ENCODE peak calls at places on chromosomes 1 and 21, in seven cellular contexts. S, C, Q, L, R, H and P are unnamed samples.
A peak's percentile ranks its signal among the peaks of the same experiment; 100 is the strongest.

GRCh38 chr1:188489336-188490112 is 1660.8 kb downstream of the PLA2G4A start:
- DNase-seq in R (no peak), H (no peak), C (no peak), Q (no peak), S (no peak), L (no peak), P (no peak)

GRCh38 chr1:66090863-66091457 is 298.3 kb downstream of the PDE4B start:
- DNase-seq in C (no peak), L (no peak), H (no peak), S (no peak), R (no peak), Q (no peak), P (peak; percentile 64)

GRCh38 chr1:85692730-85693314 is 15.4 kb downstream of the ZNHIT6 start:
- DNase-seq in C (no peak), H (no peak), S (no peak), R (no peak), Q (no peak), L (no peak), P (no peak)

GRCh38 chr1:74399249-74399648 is 113.2 kb downstream of the LRRC53 start:
- DNase-seq in Q (no peak), H (no peak), R (no peak), S (no peak), C (no peak), L (no peak), P (no peak)

GRCh38 chr1:172536256-172536655 is 3.3 kb downstream of the SUCO start:
- DNase-seq in R (no peak), Q (no peak), H (no peak), L (no peak), S (no peak), C (no peak), P (no peak)

GRCh38 chr1:227899820-227900449 is 47.8 kb downstream of the WNT9A start:
- DNase-seq in Q (peak; percentile 2), R (peak; percentile 12), C (no peak), H (no peak), L (peak; percentile 18), S (no peak), P (no peak)

GRCh38 chr1:150534002-150534401 is 15.2 kb upstream of the ADAMTSL4 start:
- DNase-seq in C (no peak), H (no peak), R (peak; percentile 32), L (no peak), Q (no peak), S (no peak), P (no peak)

GRCh38 chr1:201778279-201779023 is 50.5 kb upstream of the IPO9 start:
- DNase-seq in C (no peak), S (no peak), H (no peak), L (no peak), R (no peak), Q (no peak), P (no peak)

GRCh38 chr1:2493691-2494322 is 17.7 kb downstream of the PLCH2 start:
- DNase-seq in R (no peak), L (no peak), S (no peak), H (no peak), Q (no peak), C (no peak), P (no peak)

GRCh38 chr1:62900566-62900965 is 116.6 kb downstream of the ATG4C start:
- DNase-seq in R (no peak), S (peak; percentile 12), L (no peak), H (no peak), C (no peak), Q (no peak), P (no peak)

GRCh38 chr21:42225571-42226155 is 6.7 kb downstream of the ABCG1 start:
- DNase-seq in Q (no peak), H (no peak), C (no peak), L (no peak), S (no peak), R (no peak), P (no peak)

GRCh38 chr1:16677552-16678423 is 11.0 kb upstream of the RNU1-3 start:
- DNase-seq in R (peak; percentile 19), C (peak; percentile 35), L (no peak), H (no peak), Q (peak; percentile 25), S (no peak), P (peak; percentile 51)

GRCh38 chr1:69994261-69994660 is 211.1 kb downstream of the LRRC40 start:
- DNase-seq in Q (no peak), L (no peak), C (no peak), S (no peak), H (no peak), R (no peak), P (no peak)